ENCODE peak calls at places on chromosomes 16 and 17, in five cellular contexts. P is fibroblast of lung, H is ovary, U is breast epithelium, Q is testis. V is an unnamed sample.

GRCh38 chr17:64984776-64985521 is 65.7 kb upstream of the LRRC37A3 start:
- DNase-seq in P (peak; percentile 36), Q (no peak), U (peak; percentile 16), H (no peak), V (peak; percentile 52)

GRCh38 chr16:66304961-66305360 is 61.5 kb upstream of the CDH5 start:
- DNase-seq in P (no peak), U (no peak), Q (no peak), H (no peak), V (no peak)

GRCh38 chr16:24419709-24420108 is 119.7 kb upstream of the RBBP6 start:
- DNase-seq in H (no peak), U (no peak), Q (no peak), P (no peak), V (no peak)

GRCh38 chr17:13561606-13562270 is 40.0 kb downstream of the HS3ST3A1 start:
- DNase-seq in Q (peak; percentile 67), H (peak; percentile 63), U (no peak), P (peak; percentile 98), V (no peak)

GRCh38 chr17:79071161-79071560 is 3.5 kb upstream of the ENGASE start:
- DNase-seq in P (no peak), H (no peak), U (no peak), Q (no peak), V (no peak)

GRCh38 chr17:77140878-77141767 is at the start of gene SEC14L1:
- DNase-seq in Q (peak; percentile 52), H (no peak), P (peak; percentile 41), U (peak; percentile 51), V (peak; percentile 42)

GRCh38 chr17:81511800-81512559 is 619 bp downstream of the ACTG1 start:
- DNase-seq in H (no peak), U (no peak), P (no peak), Q (peak; percentile 32), V (peak; percentile 29)

GRCh38 chr16:84718-85452 is 6.9 kb downstream of the MPG start:
- DNase-seq in U (no peak), Q (no peak), P (peak; percentile 97), H (peak; percentile 64), V (peak; percentile 94)

GRCh38 chr16:81758376-81758775 is 20.7 kb upstream of the PLCG2 start:
- DNase-seq in Q (no peak), P (peak; percentile 27), U (no peak), H (no peak), V (peak; percentile 54)

GRCh38 chr16:11783319-11784047 is 13.6 kb downstream of the ZC3H7A start:
- DNase-seq in Q (no peak), U (no peak), P (peak; percentile 79), H (no peak), V (peak; percentile 84)

GRCh38 chr16:58492735-58493134 is 7.2 kb upstream of the NDRG4 start:
- DNase-seq in H (no peak), P (no peak), Q (peak; percentile 58), U (no peak), V (no peak)

GRCh38 chr17:40063915-40064531 is 1.3 kb downstream of the THRA start:
- DNase-seq in U (no peak), H (no peak), Q (no peak), P (no peak), V (no peak)

GRCh38 chr17:38544839-38545209 is 60.9 kb downstream of the SRCIN1 start:
- DNase-seq in Q (no peak), H (no peak), P (no peak), U (no peak), V (no peak)

GRCh38 chr16:57252148-57252721 is 7.2 kb downstream of the ARL2BP start:
- DNase-seq in U (no peak), P (no peak), Q (no peak), H (no peak), V (no peak)

GRCh38 chr16:12749076-12749475 is 54.6 kb downstream of the CPPED1 start:
- DNase-seq in P (no peak), H (no peak), U (no peak), Q (no peak), V (no peak)

GRCh38 chr16:13305019-13305755 is 403.8 kb downstream of the SHISA9 start:
- DNase-seq in Q (no peak), H (no peak), P (peak; percentile 6), U (no peak), V (no peak)

GRCh38 chr17:10046786-10047609 is 141.9 kb upstream of the RCVRN start:
- DNase-seq in U (no peak), P (no peak), H (no peak), Q (no peak), V (no peak)

GRCh38 chr17:2484876-2485275 is 26.8 kb downstream of the METTL16 start:
- DNase-seq in H (no peak), Q (no peak), P (no peak), U (no peak), V (no peak)

GRCh38 chr17:82242977-82243647 is 14.3 kb downstream of the SLC16A3 start:
- DNase-seq in Q (peak; percentile 87), H (peak; percentile 94), U (peak; percentile 77), P (peak; percentile 81), V (peak; percentile 91)

GRCh38 chr17:64084086-64084939 is 45.6 kb downstream of the ERN1 start:
- DNase-seq in H (no peak), P (peak; percentile 56), Q (no peak), U (no peak), V (peak; percentile 53)

GRCh38 chr16:25297151-25297787 is 39.6 kb upstream of the ZKSCAN2 start:
- DNase-seq in H (no peak), Q (no peak), U (no peak), P (no peak), V (no peak)

GRCh38 chr16:11201498-11202259 is 54.3 kb downstream of the SOCS1 start:
- DNase-seq in P (peak; percentile 92), Q (no peak), U (no peak), H (no peak), V (peak; percentile 67)

GRCh38 chr16:68960910-68961309 is 117.6 kb downstream of the TANGO6 start:
- DNase-seq in P (no peak), U (no peak), Q (peak; percentile 88), H (no peak), V (no peak)

DNA sequence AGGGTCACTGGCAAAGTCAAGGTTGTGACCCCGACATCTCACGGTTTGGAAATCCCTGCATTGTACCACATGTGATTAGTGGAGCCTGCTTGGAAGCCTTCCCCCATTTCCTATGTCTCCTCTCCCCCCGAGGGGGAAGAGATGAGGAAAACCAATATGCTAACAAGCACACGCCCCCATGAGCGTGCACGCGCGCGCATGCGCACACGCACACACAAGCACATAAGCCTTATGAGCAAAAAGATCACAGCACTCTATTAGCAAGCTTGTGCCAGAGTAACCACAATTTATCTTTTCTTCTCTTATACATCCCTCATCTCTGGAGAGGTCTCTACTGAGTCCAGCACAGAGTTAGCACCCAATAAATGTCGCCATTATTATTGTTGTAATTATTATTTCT is 31.8 kb upstream of the MMP2 start:
- DNase-seq in U (no peak), Q (no peak), P (no peak), H (no peak), V (no peak)
- H3K4me3 ChIP-seq in U (no peak overlapping the region), Q (no peak overlapping the region), P (no peak overlapping the region), H (no peak overlapping the region), V (no peak overlapping the region)

DNA sequence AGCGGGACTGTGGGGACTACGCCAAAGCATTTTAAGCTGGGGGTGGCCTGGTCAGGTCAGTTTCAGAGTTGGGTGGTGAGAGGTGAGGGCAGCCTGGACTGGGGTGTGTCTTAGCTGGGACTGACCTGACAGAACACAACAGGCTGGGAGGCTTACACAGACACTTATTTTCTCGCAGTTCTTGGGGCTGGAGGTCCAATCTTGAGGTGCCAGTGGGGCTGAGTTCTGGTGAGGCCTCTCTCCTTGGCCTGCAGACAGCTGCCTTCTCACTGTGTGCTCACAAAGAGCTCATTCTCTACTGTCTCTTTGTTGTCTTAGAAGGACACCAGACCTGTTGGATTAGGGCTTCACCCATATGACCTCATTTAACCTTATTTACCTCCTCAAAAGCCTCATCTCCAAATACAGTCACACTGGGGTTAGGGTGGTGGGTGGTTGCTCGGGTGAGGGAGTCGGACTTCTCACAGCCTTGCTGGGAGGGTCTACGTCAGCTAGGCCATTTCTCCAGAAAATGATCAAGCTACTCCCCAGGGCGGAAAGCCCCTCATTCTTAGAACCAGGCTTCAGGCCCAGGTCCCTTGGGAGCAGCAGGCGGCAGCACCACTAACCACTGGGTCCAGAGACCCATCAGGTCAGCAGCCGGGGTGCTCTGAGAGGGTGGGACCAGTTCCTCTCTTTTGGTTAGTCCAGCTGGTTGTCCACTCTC is 149.3 kb downstream of the RAB11FIP4 start:
- DNase-seq in H (no peak), U (no peak), Q (no peak), P (no peak), V (no peak)
- TF ChIP-seq CTCF in H (no peak), U (no peak), Q (no peak), P (no peak), V (no peak)

DNA sequence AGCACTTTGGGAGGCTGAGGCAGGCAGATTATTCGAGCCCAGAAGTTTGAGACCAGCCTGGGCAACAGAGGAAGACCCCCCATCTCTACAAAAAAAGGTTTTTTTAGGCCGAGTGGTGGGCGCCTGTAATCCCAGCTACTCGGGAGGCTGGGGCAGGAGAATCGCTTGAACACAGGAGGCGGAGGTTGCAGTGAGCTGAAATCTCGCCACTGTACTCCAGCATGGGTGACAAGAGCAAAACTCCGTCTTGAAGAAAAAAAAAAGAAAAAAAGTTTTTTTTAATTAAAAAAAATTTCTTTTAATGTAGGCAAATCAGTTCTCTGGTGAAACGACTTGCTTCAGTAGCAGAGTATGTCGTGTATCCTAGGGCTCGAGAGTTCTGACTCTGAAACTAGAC is 10.9 kb downstream of the HSD3B7 start:
- DNase-seq in U (no peak), H (no peak), P (no peak), Q (no peak), V (no peak)
- H3K4me3 ChIP-seq in U (no peak overlapping the region), H (no peak overlapping the region), P (no peak overlapping the region), Q (no peak overlapping the region), V (no peak overlapping the region)

GRCh38 chr17:50177476-50177875 is 11.7 kb downstream of the SGCA start:
- DNase-seq in H (no peak), P (no peak), U (no peak), Q (no peak), V (no peak)

GRCh38 chr17:50177983-50178834 is 12.4 kb downstream of the SGCA start:
- DNase-seq in H (peak; percentile 79), P (peak; percentile 99), U (peak; percentile 86), Q (peak; percentile 73), V (peak; percentile 99)

GRCh38 chr17:50174444-50174843 is 8.6 kb downstream of the SGCA start:
- DNase-seq in H (no peak), P (no peak), Q (no peak), U (no peak), V (no peak)

GRCh38 chr17:50175035-50175788 is 9.4 kb downstream of the SGCA start:
- DNase-seq in P (peak; percentile 40), Q (no peak), U (no peak), H (no peak), V (peak; percentile 27)

DNA sequence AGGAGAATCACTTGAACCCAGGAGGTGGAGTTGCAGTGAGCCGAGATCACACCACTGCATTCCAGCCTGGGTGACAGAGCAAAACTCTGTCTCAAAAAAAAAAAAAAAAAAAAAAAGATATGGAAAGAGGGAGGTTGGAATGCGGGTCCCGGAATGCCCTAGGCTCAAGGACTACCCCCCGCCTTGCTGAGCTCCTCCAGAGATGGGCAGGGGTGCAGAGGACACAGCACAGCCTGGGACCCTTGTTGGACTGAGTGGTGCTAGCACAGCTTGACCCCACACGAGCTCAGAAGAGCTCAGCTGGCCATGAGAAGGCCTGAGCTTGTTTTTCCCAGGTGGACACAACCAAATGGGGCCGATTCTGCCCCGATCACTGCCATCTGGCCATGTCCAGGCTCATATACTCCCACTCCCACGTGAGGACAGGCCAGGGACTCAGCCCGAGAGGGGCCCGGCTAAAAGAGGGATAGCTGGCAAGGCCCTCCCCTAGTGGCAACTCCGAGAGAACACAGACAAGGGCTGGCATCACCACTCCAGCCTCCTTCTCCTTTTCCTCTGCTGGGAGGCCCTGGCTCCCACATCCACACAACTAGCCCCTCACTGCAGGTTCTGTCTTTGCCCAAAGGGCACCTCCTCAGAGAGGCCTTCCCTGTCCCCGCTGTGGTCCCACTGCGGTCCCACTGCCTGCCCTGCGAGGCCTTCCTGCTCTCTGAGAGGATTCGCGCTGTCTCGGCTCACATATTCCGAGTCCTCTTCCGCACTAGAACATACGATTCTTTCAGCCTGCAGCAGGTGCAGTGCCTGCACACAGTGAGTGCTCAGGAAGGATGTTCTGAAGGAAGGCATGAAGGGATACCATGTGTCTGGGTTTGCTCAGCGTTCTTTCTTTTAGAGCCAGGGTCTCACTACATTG is 11.0 kb downstream of the SGCA start:
- DNase-seq in P (peak; percentile 33), H (no peak), U (no peak), Q (no peak), V (peak; percentile 21)
- TF ChIP-seq CTCF in P (no peak), H (no peak), U (no peak), Q (peak; percentile 8), V (no peak)